ENCODE peak calls at places on chromosome 5, in nine cellular contexts. F is AG04449, C is tibial artery, B is ascending aorta, H is endothelial cell, Z is AG10803, R is adrenal gland, T is brain microvascular endothelial cell, P is left ventricle myocardium inferior. N is an unnamed sample.

GRCh38 chr5:108818613-108819272 is 71.0 kb downstream of the FER start:
- DNase-seq in F (peak; percentile 14), C (no peak), B (no peak), H (no peak), Z (peak; percentile 31), R (no peak), T (peak; percentile 61), P (no peak), N (peak; percentile 77)

GRCh38 chr5:138604176-138604785 is 29.1 kb upstream of the HSPA9 start:
- DNase-seq in F (no peak), C (no peak), B (peak; percentile 54), H (no peak), Z (no peak), R (no peak), T (no peak), P (no peak), N (no peak)

GRCh38 chr5:76660360-76660759 is 37.2 kb upstream of the F2RL2 start:
- DNase-seq in F (no peak), C (no peak), B (no peak), H (no peak), Z (peak; percentile 4), R (no peak), T (no peak), P (no peak), N (no peak)

GRCh38 chr5:101678494-101679193 is 617.4 kb downstream of the SLCO4C1 start:
- DNase-seq in F (no peak), C (peak; percentile 57), B (peak; percentile 73), H (peak; percentile 81), Z (peak; percentile 44), R (peak; percentile 61), T (peak; percentile 56), P (peak; percentile 17), N (peak; percentile 55)

GRCh38 chr5:143791848-143792701 is 19.9 kb upstream of the HMHB1 start:
- DNase-seq in F (no peak), C (no peak), B (no peak), H (no peak), Z (no peak), R (no peak), T (no peak), P (no peak), N (no peak)

GRCh38 chr5:125541085-125541484 is 794.6 kb upstream of the ZNF608 start:
- DNase-seq in F (no peak), C (no peak), B (no peak), H (no peak), Z (no peak), R (no peak), T (no peak), P (no peak), N (no peak)

GRCh38 chr5:10987881-10988504 is 227.0 kb upstream of the DAP start:
- DNase-seq in F (no peak), C (peak; percentile 31), B (no peak), H (peak; percentile 87), Z (no peak), R (peak; percentile 69), T (peak; percentile 25), P (peak; percentile 76), N (peak; percentile 24)

GRCh38 chr5:55232985-55233928 is at the start of gene CCNO:
- DNase-seq in F (no peak), C (peak; percentile 71), B (peak; percentile 85), H (peak; percentile 64), Z (peak; percentile 61), R (peak; percentile 75), T (peak; percentile 44), P (peak; percentile 50), N (peak; percentile 90)

GRCh38 chr5:33312631-33313030 is 128.1 kb upstream of the TARS1 start:
- DNase-seq in F (no peak), C (no peak), B (no peak), H (no peak), Z (no peak), R (no peak), T (no peak), P (no peak), N (no peak)

GRCh38 chr5:119166026-119166425 is 95.1 kb downstream of the DMXL1 start:
- DNase-seq in F (no peak), C (no peak), B (no peak), H (no peak), Z (peak; percentile 45), R (no peak), T (no peak), P (no peak), N (no peak)

GRCh38 chr5:10564838-10565784 is 1.2 kb downstream of the ANKRD33B start:
- DNase-seq in F (no peak), C (no peak), B (no peak), H (peak; percentile 27), Z (no peak), R (no peak), T (no peak), P (peak; percentile 44), N (no peak)

GRCh38 chr5:21391506-21391905 is 1403.5 kb upstream of the CDH18 start:
- DNase-seq in F (no peak), C (no peak), B (no peak), H (no peak), Z (no peak), R (no peak), T (peak; percentile 6), P (no peak), N (no peak)

GRCh38 chr5:141641634-141642278 is 5.0 kb downstream of the RELL2 start:
- DNase-seq in F (no peak), C (no peak), B (no peak), H (no peak), Z (peak; percentile 77), R (no peak), T (peak; percentile 68), P (no peak), N (peak; percentile 93)
- TF ChIP-seq CTCF in F (peak; percentile 40), C (no peak), B (no peak), H (no peak), Z (peak; percentile 58), R (no peak), T (peak; percentile 65), P (no peak), N (no peak)

GRCh38 chr5:135385576-135385975 is 13.5 kb downstream of the MACROH2A1 start:
- DNase-seq in F (no peak), C (no peak), B (no peak), H (no peak), Z (no peak), R (no peak), T (no peak), P (no peak), N (no peak)

GRCh38 chr5:135386096-135386495 is 12.9 kb downstream of the MACROH2A1 start:
- DNase-seq in F (no peak), C (no peak), B (no peak), H (no peak), Z (peak; percentile 65), R (no peak), T (no peak), P (no peak), N (peak; percentile 96)

GRCh38 chr5:135386886-135387628 is 12.0 kb downstream of the MACROH2A1 start:
- DNase-seq in F (peak; percentile 73), C (no peak), B (no peak), H (no peak), Z (peak; percentile 94), R (no peak), T (peak; percentile 89), P (no peak), N (peak; percentile 97)

GRCh38 chr5:135383803-135384495 is 15.1 kb downstream of the MACROH2A1 start:
- DNase-seq in F (no peak), C (no peak), B (no peak), H (no peak), Z (peak; percentile 53), R (no peak), T (no peak), P (no peak), N (no peak)

DNA sequence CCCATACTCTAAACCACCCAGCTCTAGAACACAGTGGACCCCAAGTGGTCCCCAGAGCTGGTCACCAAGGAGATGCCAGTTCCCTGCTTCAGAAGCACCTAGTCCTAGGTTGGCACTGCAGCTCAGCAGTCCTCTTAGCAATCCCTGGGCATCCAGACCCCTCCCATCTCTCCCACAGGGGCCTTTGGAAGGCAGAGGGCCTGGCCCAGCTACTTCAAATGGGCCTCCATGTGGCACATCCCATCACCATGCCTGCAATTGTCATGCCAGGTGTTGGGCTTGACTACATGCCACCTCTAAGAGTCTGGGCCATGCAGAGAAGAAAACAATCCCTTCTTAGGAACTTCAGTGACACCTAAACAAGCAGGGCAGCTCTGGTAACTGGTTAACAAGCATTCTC is 14.1 kb downstream of the MACROH2A1 start:
- DNase-seq in F (no peak), C (no peak), B (no peak), H (no peak), Z (no peak), R (no peak), T (no peak), P (no peak), N (no peak)
- TF ChIP-seq CTCF in F (no peak), C (no peak), B (no peak), H (no peak), Z (no peak), R (no peak), T (no peak), P (no peak), N (no peak)

GRCh38 chr5:169390265-169390664 is 89.3 kb upstream of the SLIT3 start:
- DNase-seq in F (no peak), C (no peak), B (no peak), H (no peak), Z (no peak), R (no peak), T (no peak), P (no peak), N (no peak)
- TF ChIP-seq CTCF in F (no peak), C (no peak), B (no peak), H (no peak), Z (no peak), R (no peak), T (no peak), P (no peak), N (no peak)

GRCh38 chr5:178069909-178070308 is 43.4 kb upstream of the N4BP3 start:
- DNase-seq in F (no peak), C (no peak), B (no peak), H (peak; percentile 71), Z (no peak), R (no peak), T (peak; percentile 25), P (no peak), N (no peak)
- TF ChIP-seq CTCF in F (peak; percentile 29), C (no peak), B (no peak), H (no peak), Z (peak; percentile 31), R (peak; percentile 20), T (peak; percentile 52), P (peak; percentile 33), N (no peak)

GRCh38 chr5:41695920-41696582 is 174.2 kb downstream of the OXCT1 start:
- DNase-seq in F (no peak), C (no peak), B (no peak), H (no peak), Z (no peak), R (no peak), T (no peak), P (no peak), N (no peak)
- TF ChIP-seq CTCF in F (peak; percentile 11), C (peak; percentile 46), B (peak; percentile 24), H (no peak), Z (peak; percentile 40), R (peak; percentile 35), T (peak; percentile 43), P (peak; percentile 24), N (peak; percentile 28)

N was measured in RWPE1.